ENCODE peak calls at places on chromosomes 3 and 15, in four cellular contexts. One of them, this sample, is unnamed. For H4K20me1, the result is how much of the 10 kb centered on the place peaks cover.

GRCh38 chr15:88234711-88235110 is 21.8 kb downstream of the NTRK3 start:
- DNase-seq in astrocyte: no peak
- DNase-seq in endothelial cell of umbilical vein: no peak
- DNase-seq in IMR-90: no peak
- DNase-seq in this sample: no peak

GRCh38 chr3:157088506-157089454 is 71.2 kb downstream of the CCNL1 start:
- DNase-seq in astrocyte: peak
- DNase-seq in endothelial cell of umbilical vein: peak
- DNase-seq in IMR-90: peak
- DNase-seq in this sample: peak

GRCh38 chr3:179885950-179886349 is 150.8 kb downstream of the PEX5L start:
- DNase-seq in astrocyte: no peak
- DNase-seq in endothelial cell of umbilical vein: no peak
- DNase-seq in IMR-90: no peak
- DNase-seq in this sample: no peak

GRCh38 chr3:82364827-82365226 is 603.4 kb upstream of the GBE1 start:
- DNase-seq in astrocyte: no peak
- DNase-seq in endothelial cell of umbilical vein: no peak
- DNase-seq in IMR-90: no peak
- DNase-seq in this sample: no peak

GRCh38 chr3:2823016-2823415 is 287.2 kb downstream of the IL5RA start:
- DNase-seq in astrocyte: peak
- DNase-seq in endothelial cell of umbilical vein: no peak
- DNase-seq in IMR-90: no peak
- DNase-seq in this sample: peak

GRCh38 chr15:73981761-73982222 is 10.3 kb downstream of the STOML1 start:
- DNase-seq in astrocyte: no peak
- DNase-seq in endothelial cell of umbilical vein: no peak
- DNase-seq in IMR-90: no peak
- DNase-seq in this sample: no peak

GRCh38 chr3:195524171-195524896 is 18.8 kb downstream of the PPP1R2 start:
- DNase-seq in astrocyte: no peak
- DNase-seq in endothelial cell of umbilical vein: no peak
- DNase-seq in IMR-90: no peak
- DNase-seq in this sample: peak

GRCh38 chr3:46097691-46098241 is 70.5 kb upstream of the XCR1 start:
- DNase-seq in astrocyte: no peak
- DNase-seq in endothelial cell of umbilical vein: no peak
- DNase-seq in IMR-90: peak
- DNase-seq in this sample: no peak

GRCh38 chr3:51712963-51713362 is 6.1 kb downstream of the GRM2 start:
- DNase-seq in astrocyte: no peak
- DNase-seq in endothelial cell of umbilical vein: no peak
- DNase-seq in IMR-90: no peak
- DNase-seq in this sample: no peak

GRCh38 chr15:90530250-90531051 is 728 bp downstream of the CRTC3 start:
- DNase-seq in astrocyte: peak
- DNase-seq in endothelial cell of umbilical vein: peak
- DNase-seq in IMR-90: peak
- DNase-seq in this sample: peak

GRCh38 chr3:161630791-161631190 is 134.2 kb downstream of the OTOL1 start:
- DNase-seq in astrocyte: no peak
- DNase-seq in endothelial cell of umbilical vein: no peak
- DNase-seq in IMR-90: no peak
- DNase-seq in this sample: peak

GRCh38 chr3:138946554-138947302 is at the start of the genes FOXL2 and FOXL2NB:
- DNase-seq in astrocyte: peak
- DNase-seq in endothelial cell of umbilical vein: no peak
- DNase-seq in IMR-90: peak
- DNase-seq in this sample: no peak

DNA sequence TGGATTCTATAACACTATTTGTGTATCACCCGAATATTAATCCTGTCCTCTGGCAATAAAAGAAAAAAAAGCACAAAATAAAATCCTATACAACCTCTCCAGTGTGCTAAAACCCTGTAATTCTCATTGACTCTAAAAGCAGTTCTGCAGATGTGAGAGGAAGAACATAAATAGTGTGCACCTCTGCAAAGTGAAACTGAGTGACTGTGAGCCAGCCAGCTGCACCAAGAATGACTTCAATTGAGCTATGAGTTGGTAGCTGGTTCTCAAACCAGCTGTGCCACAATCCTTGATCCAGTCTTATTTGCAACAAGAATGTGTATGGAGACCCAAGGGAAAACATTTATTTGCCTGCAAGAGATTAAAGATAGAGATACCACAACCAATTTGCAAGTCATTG is 31.2 kb upstream of the COL8A1 start:
- DNase-seq in astrocyte: no peak
- DNase-seq in endothelial cell of umbilical vein: no peak
- DNase-seq in IMR-90: no peak
- DNase-seq in this sample: no peak
- H3K4me2 ChIP-seq in astrocyte: no peak
- H3K4me2 ChIP-seq in endothelial cell of umbilical vein: no peak
- H3K4me2 ChIP-seq in IMR-90: no peak
- H3K4me2 ChIP-seq in this sample: no peak

GRCh38 chr15:71798641-71799040 is 11.7 kb upstream of the NR2E3 start:
- DNase-seq in astrocyte: no peak
- DNase-seq in endothelial cell of umbilical vein: no peak
- DNase-seq in IMR-90: no peak
- DNase-seq in this sample: no peak

GRCh38 chr15:71800190-71800589 is 10.2 kb upstream of the NR2E3 start:
- DNase-seq in astrocyte: no peak
- DNase-seq in endothelial cell of umbilical vein: no peak
- DNase-seq in IMR-90: no peak
- DNase-seq in this sample: peak

GRCh38 chr15:71802770-71803169 is 7.6 kb upstream of the NR2E3 start:
- DNase-seq in astrocyte: no peak
- DNase-seq in endothelial cell of umbilical vein: no peak
- DNase-seq in IMR-90: no peak
- DNase-seq in this sample: no peak

GRCh38 chr15:71801935-71802655 is 8.3 kb upstream of the NR2E3 start:
- DNase-seq in astrocyte: no peak
- DNase-seq in endothelial cell of umbilical vein: no peak
- DNase-seq in IMR-90: no peak
- DNase-seq in this sample: no peak

GRCh38 chr15:71800835-71801745 is 9.3 kb upstream of the NR2E3 start:
- DNase-seq in astrocyte: peak
- DNase-seq in endothelial cell of umbilical vein: peak
- DNase-seq in IMR-90: peak
- DNase-seq in this sample: peak
- H4K20me1 ChIP-seq in astrocyte: under half
- H4K20me1 ChIP-seq in endothelial cell of umbilical vein: under half
- H4K20me1 ChIP-seq in IMR-90: under half
- H4K20me1 ChIP-seq in this sample: under half

DNA sequence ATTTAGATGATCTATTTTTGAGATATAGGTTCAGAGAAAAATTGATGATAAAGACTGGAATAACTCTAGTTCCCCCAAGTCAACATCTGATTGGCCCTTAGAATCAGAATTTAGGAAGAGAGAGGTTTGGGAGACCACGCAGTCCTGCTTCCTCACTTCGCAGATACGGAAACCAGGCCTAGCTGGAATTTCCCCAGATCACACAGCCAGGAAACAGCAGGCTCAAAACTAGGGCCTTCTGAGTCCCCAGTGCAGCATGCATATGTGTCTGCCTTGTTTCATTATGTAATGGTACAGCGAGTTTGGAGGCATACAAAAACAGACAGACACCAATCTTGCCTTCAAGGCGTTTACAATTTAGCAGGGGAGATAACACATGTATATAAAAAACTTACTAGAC is 177.1 kb upstream of the ICE2 start:
- DNase-seq in astrocyte: no peak
- DNase-seq in endothelial cell of umbilical vein: peak
- DNase-seq in IMR-90: no peak
- DNase-seq in this sample: no peak
- H3K4me2 ChIP-seq in astrocyte: no peak
- H3K4me2 ChIP-seq in endothelial cell of umbilical vein: no peak
- H3K4me2 ChIP-seq in IMR-90: no peak
- H3K4me2 ChIP-seq in this sample: no peak

GRCh38 chr3:32869513-32870047 is 51.8 kb downstream of the TRIM71 start:
- DNase-seq in astrocyte: no peak
- DNase-seq in endothelial cell of umbilical vein: no peak
- DNase-seq in IMR-90: no peak
- DNase-seq in this sample: no peak
- H4K20me1 ChIP-seq in astrocyte: under half
- H4K20me1 ChIP-seq in endothelial cell of umbilical vein: under half
- H4K20me1 ChIP-seq in IMR-90: under half
- H4K20me1 ChIP-seq in this sample: under half

GRCh38 chr15:76575177-76576078 is 238.9 kb downstream of the ISL2 start:
- DNase-seq in astrocyte: peak
- DNase-seq in endothelial cell of umbilical vein: no peak
- DNase-seq in IMR-90: no peak
- DNase-seq in this sample: no peak

GRCh38 chr15:76577879-76578512 is 241.4 kb downstream of the ISL2 start:
- DNase-seq in astrocyte: no peak
- DNase-seq in endothelial cell of umbilical vein: no peak
- DNase-seq in IMR-90: no peak
- DNase-seq in this sample: no peak

GRCh38 chr15:76582550-76582949 is 246.0 kb downstream of the ISL2 start:
- DNase-seq in astrocyte: no peak
- DNase-seq in endothelial cell of umbilical vein: no peak
- DNase-seq in IMR-90: no peak
- DNase-seq in this sample: no peak

GRCh38 chr15:76572983-76573314 is 236.4 kb downstream of the ISL2 start:
- DNase-seq in astrocyte: no peak
- DNase-seq in endothelial cell of umbilical vein: no peak
- DNase-seq in IMR-90: no peak
- DNase-seq in this sample: no peak

DNA sequence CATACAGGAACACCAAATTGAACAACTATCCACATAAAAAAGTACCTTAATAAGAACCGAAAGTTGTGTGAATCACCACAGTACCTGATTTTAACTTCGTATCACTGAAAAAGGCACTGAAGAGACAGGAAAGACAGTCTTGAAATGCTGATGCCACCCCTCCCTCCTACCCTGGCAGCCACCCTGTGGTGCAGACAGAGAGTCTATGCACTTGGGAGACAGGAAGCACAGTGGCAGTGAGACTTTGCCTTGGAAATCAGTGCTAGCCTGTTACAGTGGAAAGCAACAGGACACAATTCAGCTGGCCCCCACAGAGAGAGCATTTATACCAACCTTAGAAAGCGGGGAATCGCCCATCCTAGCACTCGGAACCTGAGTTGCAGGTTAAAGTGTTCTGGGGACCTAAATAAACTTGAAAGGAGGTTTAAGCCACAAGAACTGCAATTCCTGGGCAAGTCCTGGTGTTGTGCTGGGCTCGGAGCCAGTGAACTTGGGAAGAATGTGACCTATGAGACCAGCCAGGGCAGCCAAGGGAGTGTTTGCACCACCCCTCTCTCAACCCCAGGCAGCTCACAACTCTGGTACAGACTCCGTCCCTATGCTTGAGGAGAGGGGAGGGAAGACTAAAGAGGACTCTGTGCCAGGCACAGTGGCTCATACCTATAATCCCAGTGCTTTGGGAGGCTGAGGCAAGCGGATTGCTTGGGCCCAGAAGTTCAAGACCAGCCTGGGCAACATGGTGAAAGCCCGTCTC is 240.1 kb downstream of the ISL2 start:
- DNase-seq in astrocyte: peak
- DNase-seq in endothelial cell of umbilical vein: peak
- DNase-seq in IMR-90: peak
- DNase-seq in this sample: no peak
- H3K4me2 ChIP-seq in astrocyte: peak
- H3K4me2 ChIP-seq in endothelial cell of umbilical vein: no peak
- H3K4me2 ChIP-seq in IMR-90: no peak
- H3K4me2 ChIP-seq in this sample: no peak

DNA sequence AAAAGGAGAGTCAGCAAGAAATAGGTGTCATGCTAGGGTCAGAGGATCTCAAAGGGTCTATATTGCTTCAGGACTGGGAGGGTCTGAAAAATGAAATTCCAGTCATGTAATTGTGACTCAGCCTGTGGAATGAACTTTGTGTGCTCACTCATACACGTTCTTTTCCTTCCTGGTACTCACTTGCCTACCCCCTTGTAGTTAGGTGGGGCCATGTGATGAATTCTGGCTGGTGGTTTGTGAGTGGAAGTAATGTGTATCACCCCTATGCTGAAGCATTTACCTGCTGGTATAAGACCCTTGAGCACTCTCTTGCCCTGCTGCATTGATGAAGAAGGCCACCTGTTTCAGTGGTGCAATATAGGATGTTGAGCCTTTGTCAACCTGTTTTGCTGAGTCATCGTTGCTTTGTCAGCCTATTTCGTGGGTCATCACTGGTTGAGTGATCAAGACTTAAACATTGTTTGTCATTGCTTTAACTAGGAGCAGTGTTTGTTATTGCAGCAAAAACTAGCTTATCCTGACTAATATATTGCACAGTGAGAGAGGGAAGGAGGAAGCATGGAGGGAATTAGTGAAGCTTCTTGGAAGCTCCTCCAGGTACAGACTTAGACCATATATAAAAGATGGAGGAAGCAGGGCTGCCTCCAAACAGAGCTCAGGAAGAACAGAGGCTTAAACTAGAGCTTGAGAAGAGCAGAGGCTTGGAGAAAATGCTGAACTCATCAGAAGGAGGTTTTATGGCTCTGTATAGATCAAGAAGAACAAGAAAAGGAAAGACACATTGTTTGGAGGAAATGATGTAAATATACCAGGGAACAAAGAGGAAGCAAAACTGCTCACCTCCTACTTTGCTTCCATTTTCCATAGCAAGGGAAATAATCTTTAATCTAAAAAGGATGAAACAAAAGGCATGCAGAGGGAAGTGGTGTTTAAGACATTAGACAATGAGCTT is 29.0 kb downstream of the TLNRD1 start:
- DNase-seq in astrocyte: peak
- DNase-seq in endothelial cell of umbilical vein: peak
- DNase-seq in IMR-90: peak
- DNase-seq in this sample: peak
- H4K20me1 ChIP-seq in astrocyte: under half
- H4K20me1 ChIP-seq in endothelial cell of umbilical vein: under half
- H4K20me1 ChIP-seq in IMR-90: under half
- H4K20me1 ChIP-seq in this sample: under half

GRCh38 chr3:99923873-99924272 is 106.2 kb downstream of the CMSS1 start:
- DNase-seq in astrocyte: no peak
- DNase-seq in endothelial cell of umbilical vein: no peak
- DNase-seq in IMR-90: no peak
- DNase-seq in this sample: no peak

GRCh38 chr3:99921377-99921695 is 103.7 kb downstream of the CMSS1 start:
- DNase-seq in astrocyte: no peak
- DNase-seq in endothelial cell of umbilical vein: no peak
- DNase-seq in IMR-90: no peak
- DNase-seq in this sample: no peak

GRCh38 chr3:99919694-99920093 is 102.0 kb downstream of the CMSS1 start:
- DNase-seq in astrocyte: no peak
- DNase-seq in endothelial cell of umbilical vein: peak
- DNase-seq in IMR-90: no peak
- DNase-seq in this sample: no peak

GRCh38 chr3:99920530-99921376 is 103.1 kb downstream of the CMSS1 start:
- DNase-seq in astrocyte: no peak
- DNase-seq in endothelial cell of umbilical vein: peak
- DNase-seq in IMR-90: peak
- DNase-seq in this sample: peak

DNA sequence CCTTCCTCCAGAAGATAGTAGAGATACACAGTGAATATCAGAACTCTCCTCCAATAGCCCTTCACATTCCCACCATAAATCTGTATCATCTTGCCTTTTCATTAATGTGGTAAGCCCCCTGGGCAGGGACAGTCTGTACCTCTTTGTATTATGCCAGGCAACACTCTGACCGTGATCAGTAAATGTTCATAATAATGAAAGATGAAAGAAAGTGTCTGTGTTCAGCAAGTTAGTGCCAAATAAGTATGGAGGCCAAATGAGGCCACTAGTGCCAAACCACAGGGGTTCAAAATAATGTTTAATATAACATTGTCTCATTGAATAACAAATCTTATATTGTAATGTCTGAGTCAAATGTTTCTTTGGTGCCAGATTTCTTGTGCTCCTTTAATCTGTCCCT is 104.3 kb downstream of the CMSS1 start:
- DNase-seq in astrocyte: no peak
- DNase-seq in endothelial cell of umbilical vein: no peak
- DNase-seq in IMR-90: no peak
- DNase-seq in this sample: no peak
- H3K4me2 ChIP-seq in astrocyte: no peak
- H3K4me2 ChIP-seq in endothelial cell of umbilical vein: no peak
- H3K4me2 ChIP-seq in IMR-90: no peak
- H3K4me2 ChIP-seq in this sample: no peak